ENCODE peak calls at places on chromosomes 2 and 18, in six cellular contexts. P is right cardiac atrium; U is epithelial cell of prostate; N is endothelial cell; X is cardiac muscle cell; H is stimulated activated CD8-positive, alpha-beta memory T cell treated with anti-CD3 and anti-CD28 coated beads, Interleukin-15, amount 100 ng/mL, for 4 hours. D is an unnamed sample.

GRCh38 chr2:25168256-25169072 is at the start of gene POMC:
- DNase-seq in P (no peak), U (no peak), N (peak; percentile 51), X (peak; percentile 44), H (no peak), D (peak; percentile 64)

GRCh38 chr2:164815071-164815793 is 26.4 kb downstream of the COBLL1 start:
- DNase-seq in P (no peak), U (no peak), N (no peak), X (no peak), H (no peak), D (no peak)

GRCh38 chr2:167191588-167191987 is 303.3 kb downstream of the XIRP2 start:
- DNase-seq in P (no peak), U (no peak), N (no peak), X (no peak), H (no peak), D (no peak)

GRCh38 chr2:60152226-60152833 is 401.1 kb downstream of the BCL11A start:
- DNase-seq in P (no peak), U (no peak), N (no peak), X (peak; percentile 13), H (no peak), D (peak; percentile 75)

GRCh38 chr2:51028829-51029228 is 3.1 kb downstream of the NRXN1 start:
- DNase-seq in P (no peak), U (no peak), N (no peak), X (peak; percentile 1), H (no peak), D (no peak)

GRCh38 chr2:176496756-176497155 is 227.5 kb downstream of the MTX2 start:
- DNase-seq in P (no peak), U (no peak), N (no peak), X (no peak), H (no peak), D (no peak)

GRCh38 chr2:55856936-55857335 is 66.6 kb downstream of the EFEMP1 start:
- DNase-seq in P (no peak), U (peak; percentile 93), N (no peak), X (peak; percentile 39), H (no peak), D (no peak)

GRCh38 chr2:39550701-39551285 is 113.7 kb upstream of the MAP4K3 start:
- DNase-seq in P (no peak), U (no peak), N (no peak), X (peak; percentile 45), H (no peak), D (peak; percentile 14)

GRCh38 chr18:45467307-45467706 is 148.0 kb upstream of the SLC14A2 start:
- DNase-seq in P (no peak), U (no peak), N (no peak), X (no peak), H (no peak), D (no peak)

GRCh38 chr2:15316370-15316814 is 244.7 kb downstream of the NBAS start:
- DNase-seq in P (no peak), U (no peak), N (no peak), X (no peak), H (peak; percentile 10), D (peak; percentile 85)

GRCh38 chr2:111028720-111029119 is 92.0 kb upstream of the BCL2L11 start:
- DNase-seq in P (no peak), U (no peak), N (no peak), X (peak; percentile 6), H (no peak), D (peak; percentile 49)

GRCh38 chr2:204645018-204645775 is 99.9 kb downstream of the PARD3B start:
- DNase-seq in P (no peak), U (no peak), N (no peak), X (no peak), H (no peak), D (peak; percentile 81)

GRCh38 chr2:8575011-8575750 is 106.7 kb upstream of the ID2 start:
- DNase-seq in P (no peak), U (no peak), N (no peak), X (no peak), H (no peak), D (peak; percentile 51)

GRCh38 chr2:174836345-174836999 is 72.2 kb upstream of the CHRNA1 start:
- DNase-seq in P (no peak), U (peak; percentile 45), N (no peak), X (peak; percentile 95), H (no peak), D (no peak)

GRCh38 chr2:220503446-220503845 is 876.0 kb downstream of the SLC4A3 start:
- DNase-seq in P (no peak), U (no peak), N (no peak), X (no peak), H (no peak), D (no peak)

GRCh38 chr2:234885113-234885512 is 66.7 kb upstream of the SH3BP4 start:
- DNase-seq in P (no peak), U (no peak), N (no peak), X (no peak), H (no peak), D (no peak)